ENCODE peak calls at places on chromosomes 2 and 18, in six cellular contexts. F is heart left ventricle; X is cardiac fibroblast; Z is WTC11; Y is neural crest cell; C is CD4-positive, alpha-beta T cell. O is an unnamed sample.

GRCh38 chr18:46736136-46736535 is 20.7 kb downstream of the ST8SIA5 start:
- DNase-seq in F (no peak), X (no peak), Z (no peak), Y (no peak), C (no peak), O (no peak)

GRCh38 chr2:112089375-112089774 is 34.3 kb downstream of the TMEM87B start:
- DNase-seq in F (no peak), X (no peak), Z (no peak), Y (no peak), C (no peak), O (no peak)

GRCh38 chr18:14104906-14105748 is 27.1 kb downstream of the ZNF519 start:
- DNase-seq in F (no peak), X (no peak), Z (no peak), Y (no peak), C (no peak), O (no peak)

GRCh38 chr2:230176996-230177395 is 42.8 kb downstream of the SP110 start:
- DNase-seq in F (no peak), X (no peak), Z (no peak), Y (no peak), C (no peak), O (no peak)

GRCh38 chr2:25977768-25978167 is 4.5 kb downstream of the KIF3C start:
- DNase-seq in F (no peak), X (no peak), Z (no peak), Y (no peak), C (no peak), O (no peak)

GRCh38 chr2:159066541-159067156 is 98.2 kb downstream of the TANC1 start:
- DNase-seq in F (no peak), X (no peak), Z (no peak), Y (no peak), C (no peak), O (no peak)

GRCh38 chr2:19292007-19292406 is 66.4 kb downstream of the OSR1 start:
- DNase-seq in F (peak; percentile 34), X (no peak), Z (no peak), Y (no peak), C (no peak), O (no peak)

GRCh38 chr2:69950241-69950640 is 11.2 kb downstream of the ASPRV1 start:
- DNase-seq in F (no peak), X (no peak), Z (no peak), Y (no peak), C (no peak), O (no peak)

GRCh38 chr2:169107645-169108044 is 38.3 kb downstream of the DHRS9 start:
- DNase-seq in F (no peak), X (no peak), Z (no peak), Y (no peak), C (peak; percentile 19), O (no peak)

GRCh38 chr2:70143314-70144150 is 47.3 kb downstream of the C2orf42 start:
- DNase-seq in F (peak; percentile 64), X (peak; percentile 67), Z (no peak), Y (no peak), C (no peak), O (no peak)

GRCh38 chr2:63849381-63850203 is 7.9 kb downstream of the UGP2 start:
- DNase-seq in F (no peak), X (peak; percentile 37), Z (peak; percentile 49), Y (no peak), C (no peak), O (no peak)

GRCh38 chr2:147351789-147352188 is 493.0 kb upstream of the ACVR2A start:
- DNase-seq in F (no peak), X (no peak), Z (no peak), Y (no peak), C (no peak), O (no peak)

GRCh38 chr2:156400704-156401678 is 35.2 kb upstream of the GPD2 start:
- DNase-seq in F (peak; percentile 64), X (peak; percentile 89), Z (peak; percentile 63), Y (peak; percentile 74), C (peak; percentile 81), O (peak; percentile 71)

GRCh38 chr2:160268382-160268781 is 68.3 kb upstream of the ITGB6 start:
- DNase-seq in F (no peak), X (no peak), Z (no peak), Y (no peak), C (no peak), O (no peak)

GRCh38 chr2:97951155-97951670 is 44.5 kb downstream of the TMEM131 start:
- DNase-seq in F (no peak), X (no peak), Z (no peak), Y (no peak), C (no peak), O (no peak)

GRCh38 chr2:54396107-54396506 is 60.0 kb upstream of the SPTBN1 start:
- DNase-seq in F (no peak), X (peak; percentile 68), Z (no peak), Y (no peak), C (no peak), O (no peak)

GRCh38 chr2:55487686-55488085 is 31.8 kb upstream of the CFAP36 start:
- DNase-seq in F (no peak), X (no peak), Z (no peak), Y (no peak), C (no peak), O (no peak)

GRCh38 chr2:134671498-134671897 is 47.3 kb downstream of the TMEM163 start:
- DNase-seq in F (no peak), X (no peak), Z (no peak), Y (no peak), C (no peak), O (no peak)

GRCh38 chr2:39851691-39852110 is 72.6 kb upstream of the THUMPD2 start:
- DNase-seq in F (peak; percentile 32), X (peak; percentile 39), Z (peak; percentile 26), Y (no peak), C (no peak), O (peak; percentile 36)

GRCh38 chr2:241273552-241273988 is 41.9 kb downstream of the HDLBP start:
- DNase-seq in F (no peak), X (no peak), Z (no peak), Y (no peak), C (no peak), O (no peak)

GRCh38 chr2:68741238-68741637 is 6.6 kb downstream of the ARHGAP25 start:
- DNase-seq in F (no peak), X (peak; percentile 32), Z (no peak), Y (no peak), C (no peak), O (no peak)

GRCh38 chr2:215619022-215619958 is 183.4 kb upstream of the FN1 start:
- DNase-seq in F (no peak), X (peak; percentile 90), Z (no peak), Y (no peak), C (no peak), O (no peak)

GRCh38 chr2:11770531-11771188 is 24.2 kb downstream of the LPIN1 start:
- DNase-seq in F (no peak), X (no peak), Z (no peak), Y (no peak), C (no peak), O (no peak)

GRCh38 chr2:95289251-95289650 is 7.9 kb upstream of the KCNIP3 start:
- DNase-seq in F (no peak), X (no peak), Z (peak; percentile 25), Y (no peak), C (no peak), O (no peak)

GRCh38 chr2:9765611-9766531 is 77.4 kb upstream of the TAF1B start:
- DNase-seq in F (no peak), X (peak; percentile 44), Z (no peak), Y (no peak), C (no peak), O (no peak)

GRCh38 chr18:21085579-21086161 is 25.9 kb downstream of the ROCK1 start:
- DNase-seq in F (no peak), X (no peak), Z (no peak), Y (no peak), C (no peak), O (no peak)

GRCh38 chr18:63683152-63683551 is 19.6 kb upstream of the SERPINB11 start:
- DNase-seq in F (no peak), X (peak; percentile 90), Z (peak; percentile 13), Y (no peak), C (no peak), O (no peak)

GRCh38 chr2:8581601-8582041 is 100.2 kb upstream of the ID2 start:
- DNase-seq in F (peak; percentile 23), X (no peak), Z (no peak), Y (no peak), C (no peak), O (no peak)

GRCh38 chr2:23145460-23145859 is 239.5 kb upstream of the KLHL29 start:
- DNase-seq in F (no peak), X (no peak), Z (no peak), Y (no peak), C (no peak), O (no peak)
- TF ChIP-seq CTCF in F (no peak), X (no peak), Z (no peak), Y (no peak), C (no peak), O (no peak)

GRCh38 chr18:11729556-11729955 is 40.5 kb downstream of the GNAL start:
- DNase-seq in F (no peak), X (no peak), Z (no peak), Y (no peak), C (no peak), O (no peak)

GRCh38 chr18:11733031-11733430 is 44.0 kb downstream of the GNAL start:
- DNase-seq in F (peak; percentile 76), X (peak; percentile 73), Z (peak; percentile 90), Y (peak; percentile 72), C (peak; percentile 52), O (peak; percentile 93)

GRCh38 chr18:11726556-11726955 is 37.5 kb downstream of the GNAL start:
- DNase-seq in F (no peak), X (no peak), Z (no peak), Y (no peak), C (no peak), O (no peak)

GRCh38 chr18:11728247-11728646 is 39.2 kb downstream of the GNAL start:
- DNase-seq in F (no peak), X (peak; percentile 28), Z (no peak), Y (no peak), C (no peak), O (no peak)
- TF ChIP-seq CTCF in F (no peak), X (peak; percentile 21), Z (no peak), Y (peak; percentile 47), C (no peak), O (no peak)

DNA sequence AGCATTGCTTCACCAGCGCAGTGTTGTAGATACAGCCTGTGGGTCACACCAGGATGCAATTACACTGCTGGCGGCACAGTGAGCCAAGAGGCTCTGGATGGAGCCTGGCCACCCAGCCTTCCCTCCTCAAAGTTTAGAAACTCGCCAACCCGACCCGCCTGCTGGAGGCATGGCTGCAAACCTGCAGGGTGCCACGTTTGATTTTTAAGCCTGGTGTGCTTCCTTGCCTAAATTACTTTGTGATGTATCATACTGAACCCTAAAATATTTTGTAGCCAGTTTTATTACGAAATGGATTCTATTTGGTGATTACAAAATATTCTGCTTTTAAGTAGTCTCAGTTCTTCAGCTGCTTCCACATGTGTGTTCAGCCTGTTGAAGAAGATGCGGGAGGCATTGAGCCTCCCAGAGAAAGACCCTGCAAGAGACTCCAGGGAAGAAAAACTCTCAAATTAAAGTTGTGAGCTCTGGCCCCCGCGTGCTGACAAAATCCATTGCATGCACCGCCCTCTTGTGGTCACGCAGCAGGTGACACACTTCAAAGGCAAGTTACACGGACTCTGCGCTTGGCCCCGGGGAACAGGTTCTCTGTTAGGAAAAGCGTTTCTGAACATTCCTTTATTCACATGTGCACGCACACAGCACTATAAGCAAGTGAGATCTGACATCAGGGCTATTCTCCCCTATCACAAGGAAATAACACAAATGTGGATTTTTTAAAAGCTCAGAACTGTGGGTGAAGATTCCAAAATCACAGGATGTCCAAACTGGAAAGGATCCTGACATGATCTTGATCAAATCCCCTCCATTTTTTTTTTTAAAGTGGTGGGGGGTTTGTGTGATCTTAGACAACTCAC is 63.0 kb upstream of the TWIST2 start:
- DNase-seq in F (peak; percentile 56), X (peak; percentile 79), Z (peak; percentile 76), Y (peak; percentile 72), C (peak; percentile 23), O (peak; percentile 80)
- TF ChIP-seq CTCF in F (peak; percentile 87), X (peak; percentile 86), Z (peak; percentile 78), Y (peak; percentile 91), C (peak; percentile 90), O (peak; percentile 94)

GRCh38 chr18:56789889-56790180 is 138.7 kb downstream of the WDR7 start:
- DNase-seq in F (no peak), X (no peak), Z (no peak), Y (no peak), C (no peak), O (no peak)
- TF ChIP-seq CTCF in F (no peak), X (no peak), Z (peak; percentile 3), Y (no peak), C (no peak), O (peak; percentile 48)

O was measured in glutamatergic neuron.